ENCODE peak calls at places on chromosomes 6 and 20, in seven cellular contexts. One of them, this sample, is unnamed.

GRCh38 chr6:158284340-158285210 is 27.7 kb upstream of the TULP4 start:
- DNase-seq in SK-N-SH: no peak
- DNase-seq in HepG2: no peak
- DNase-seq in WTC11: no peak
- DNase-seq in endothelial cell of umbilical vein: no peak
- DNase-seq in HCT116: no peak
- DNase-seq in A549: peak
- DNase-seq in this sample: no peak

GRCh38 chr6:21831531-21832291 is 238.2 kb downstream of the SOX4 start:
- DNase-seq in HCT116: no peak
- DNase-seq in WTC11: no peak
- DNase-seq in endothelial cell of umbilical vein: no peak
- DNase-seq in HepG2: no peak
- DNase-seq in A549: no peak
- DNase-seq in SK-N-SH: no peak
- DNase-seq in this sample: no peak

GRCh38 chr20:47859255-47859654 is 74.0 kb upstream of the SULF2 start:
- DNase-seq in endothelial cell of umbilical vein: no peak
- DNase-seq in WTC11: no peak
- DNase-seq in HCT116: no peak
- DNase-seq in A549: no peak
- DNase-seq in SK-N-SH: no peak
- DNase-seq in HepG2: no peak
- DNase-seq in this sample: no peak

GRCh38 chr6:113860165-113860955 is 3.2 kb downstream of the MARCKS start:
- DNase-seq in SK-N-SH: peak
- DNase-seq in endothelial cell of umbilical vein: peak
- DNase-seq in A549: no peak
- DNase-seq in WTC11: peak
- DNase-seq in HepG2: peak
- DNase-seq in HCT116: no peak
- DNase-seq in this sample: no peak

GRCh38 chr20:34559311-34560140 is 1.0 kb downstream of the MAP1LC3A start:
- DNase-seq in HCT116: no peak
- DNase-seq in endothelial cell of umbilical vein: no peak
- DNase-seq in SK-N-SH: peak
- DNase-seq in WTC11: peak
- DNase-seq in HepG2: no peak
- DNase-seq in A549: no peak
- DNase-seq in this sample: no peak

GRCh38 chr6:160259585-160259984 is 964 bp upstream of the SLC22A2 start:
- DNase-seq in A549: no peak
- DNase-seq in SK-N-SH: no peak
- DNase-seq in HepG2: no peak
- DNase-seq in HCT116: no peak
- DNase-seq in endothelial cell of umbilical vein: no peak
- DNase-seq in WTC11: no peak
- DNase-seq in this sample: no peak

GRCh38 chr6:145704153-145704781 is 31.1 kb downstream of the EPM2A start:
- DNase-seq in endothelial cell of umbilical vein: peak
- DNase-seq in HCT116: no peak
- DNase-seq in HepG2: no peak
- DNase-seq in SK-N-SH: peak
- DNase-seq in A549: no peak
- DNase-seq in WTC11: no peak
- DNase-seq in this sample: no peak

GRCh38 chr6:81767163-81768000 is 14.9 kb upstream of the TENT5A start:
- DNase-seq in endothelial cell of umbilical vein: no peak
- DNase-seq in A549: no peak
- DNase-seq in HepG2: peak
- DNase-seq in WTC11: no peak
- DNase-seq in SK-N-SH: no peak
- DNase-seq in HCT116: no peak
- DNase-seq in this sample: no peak

GRCh38 chr6:7108964-7109836 is 1.4 kb downstream of the RREB1 start:
- DNase-seq in WTC11: peak
- DNase-seq in A549: peak
- DNase-seq in endothelial cell of umbilical vein: peak
- DNase-seq in HepG2: peak
- DNase-seq in SK-N-SH: peak
- DNase-seq in HCT116: no peak
- DNase-seq in this sample: no peak
- TF ChIP-seq MAX in WTC11: no peak
- TF ChIP-seq MAX in A549: peak
- TF ChIP-seq MAX in endothelial cell of umbilical vein: no peak
- TF ChIP-seq MAX in HepG2: peak
- TF ChIP-seq MAX in SK-N-SH: no peak
- TF ChIP-seq MAX in HCT116: no peak
- TF ChIP-seq MAX in this sample: no peak

GRCh38 chr20:10115021-10115420 is 80.2 kb downstream of the ANKEF1 start:
- DNase-seq in HepG2: no peak
- DNase-seq in A549: no peak
- DNase-seq in endothelial cell of umbilical vein: no peak
- DNase-seq in WTC11: no peak
- DNase-seq in HCT116: no peak
- DNase-seq in SK-N-SH: no peak
- DNase-seq in this sample: no peak
- TF ChIP-seq MAX in HepG2: no peak
- TF ChIP-seq MAX in A549: no peak
- TF ChIP-seq MAX in endothelial cell of umbilical vein: no peak
- TF ChIP-seq MAX in WTC11: no peak
- TF ChIP-seq MAX in HCT116: no peak
- TF ChIP-seq MAX in SK-N-SH: peak
- TF ChIP-seq MAX in this sample: no peak

GRCh38 chr20:35720165-35721123 is 21.2 kb downstream of the ROMO1 start:
- DNase-seq in HCT116: no peak
- DNase-seq in endothelial cell of umbilical vein: no peak
- DNase-seq in HepG2: no peak
- DNase-seq in SK-N-SH: no peak
- DNase-seq in WTC11: no peak
- DNase-seq in A549: no peak
- DNase-seq in this sample: no peak
- TF ChIP-seq MAX in HCT116: no peak
- TF ChIP-seq MAX in endothelial cell of umbilical vein: no peak
- TF ChIP-seq MAX in HepG2: no peak
- TF ChIP-seq MAX in SK-N-SH: no peak
- TF ChIP-seq MAX in WTC11: no peak
- TF ChIP-seq MAX in A549: no peak
- TF ChIP-seq MAX in this sample: no peak

GRCh38 chr6:11971154-11971553 is 41.0 kb upstream of the HIVEP1 start:
- DNase-seq in A549: no peak
- DNase-seq in HCT116: no peak
- DNase-seq in WTC11: no peak
- DNase-seq in endothelial cell of umbilical vein: no peak
- DNase-seq in HepG2: no peak
- DNase-seq in SK-N-SH: no peak
- DNase-seq in this sample: no peak

GRCh38 chr6:11968241-11968806 is 43.8 kb upstream of the HIVEP1 start:
- DNase-seq in HCT116: no peak
- DNase-seq in A549: no peak
- DNase-seq in endothelial cell of umbilical vein: no peak
- DNase-seq in SK-N-SH: no peak
- DNase-seq in WTC11: no peak
- DNase-seq in HepG2: no peak
- DNase-seq in this sample: no peak

GRCh38 chr6:11972270-11972669 is 39.8 kb upstream of the HIVEP1 start:
- DNase-seq in endothelial cell of umbilical vein: no peak
- DNase-seq in WTC11: no peak
- DNase-seq in SK-N-SH: no peak
- DNase-seq in A549: no peak
- DNase-seq in HCT116: no peak
- DNase-seq in HepG2: no peak
- DNase-seq in this sample: no peak

GRCh38 chr6:11970114-11970513 is 42.0 kb upstream of the HIVEP1 start:
- DNase-seq in HepG2: no peak
- DNase-seq in A549: no peak
- DNase-seq in endothelial cell of umbilical vein: no peak
- DNase-seq in HCT116: no peak
- DNase-seq in SK-N-SH: no peak
- DNase-seq in WTC11: no peak
- DNase-seq in this sample: no peak

GRCh38 chr6:11969092-11969491 is 43.0 kb upstream of the HIVEP1 start:
- DNase-seq in SK-N-SH: no peak
- DNase-seq in HCT116: no peak
- DNase-seq in A549: no peak
- DNase-seq in HepG2: no peak
- DNase-seq in endothelial cell of umbilical vein: peak
- DNase-seq in WTC11: no peak
- DNase-seq in this sample: no peak
- TF ChIP-seq MAX in SK-N-SH: no peak
- TF ChIP-seq MAX in HCT116: no peak
- TF ChIP-seq MAX in A549: no peak
- TF ChIP-seq MAX in HepG2: no peak
- TF ChIP-seq MAX in endothelial cell of umbilical vein: no peak
- TF ChIP-seq MAX in WTC11: no peak
- TF ChIP-seq MAX in this sample: no peak

GRCh38 chr20:40948352-40949267 is 80.0 kb upstream of the TOP1 start:
- DNase-seq in endothelial cell of umbilical vein: no peak
- DNase-seq in HCT116: no peak
- DNase-seq in HepG2: no peak
- DNase-seq in WTC11: no peak
- DNase-seq in SK-N-SH: no peak
- DNase-seq in A549: no peak
- DNase-seq in this sample: no peak
- TF ChIP-seq MAX in endothelial cell of umbilical vein: no peak
- TF ChIP-seq MAX in HCT116: no peak
- TF ChIP-seq MAX in HepG2: no peak
- TF ChIP-seq MAX in WTC11: no peak
- TF ChIP-seq MAX in SK-N-SH: no peak
- TF ChIP-seq MAX in A549: no peak
- TF ChIP-seq MAX in this sample: no peak